ENCODE peak calls at places on chromosomes 4 and X, in seven cellular contexts. One of them, this sample, is unnamed. For H3K9me3, the result is how much of the 10 kb centered on the place peaks cover.

GRCh38 chrX:118373538-118373937 is 27.6 kb downstream of the WDR44 start:
- DNase-seq in endothelial cell of umbilical vein: no peak
- DNase-seq in CD4-positive, alpha-beta T cell: no peak
- DNase-seq in left ventricle myocardium inferior: no peak
- DNase-seq in OCI-LY7: no peak
- DNase-seq in pancreas: no peak
- DNase-seq in GM23248: peak
- DNase-seq in this sample: no peak

GRCh38 chrX:109740076-109740809 is 7.2 kb upstream of the ACSL4 start:
- DNase-seq in endothelial cell of umbilical vein: no peak
- DNase-seq in CD4-positive, alpha-beta T cell: no peak
- DNase-seq in left ventricle myocardium inferior: no peak
- DNase-seq in OCI-LY7: no peak
- DNase-seq in pancreas: no peak
- DNase-seq in GM23248: peak
- DNase-seq in this sample: no peak

GRCh38 chr4:97910005-97910404 is 233.3 kb downstream of the STPG2 start:
- DNase-seq in endothelial cell of umbilical vein: no peak
- DNase-seq in CD4-positive, alpha-beta T cell: no peak
- DNase-seq in left ventricle myocardium inferior: no peak
- DNase-seq in OCI-LY7: peak
- DNase-seq in pancreas: no peak
- DNase-seq in GM23248: no peak
- DNase-seq in this sample: no peak

GRCh38 chr4:71141125-71141524 is 147.7 kb downstream of the DCK start:
- DNase-seq in endothelial cell of umbilical vein: no peak
- DNase-seq in CD4-positive, alpha-beta T cell: no peak
- DNase-seq in left ventricle myocardium inferior: no peak
- DNase-seq in OCI-LY7: no peak
- DNase-seq in pancreas: no peak
- DNase-seq in GM23248: no peak
- DNase-seq in this sample: no peak

GRCh38 chr4:38489924-38490639 is 173.9 kb upstream of the KLF3 start:
- DNase-seq in endothelial cell of umbilical vein: no peak
- DNase-seq in CD4-positive, alpha-beta T cell: no peak
- DNase-seq in left ventricle myocardium inferior: no peak
- DNase-seq in OCI-LY7: no peak
- DNase-seq in pancreas: no peak
- DNase-seq in GM23248: peak
- DNase-seq in this sample: no peak

GRCh38 chrX:50988649-50989048 is 78.1 kb downstream of the BMP15 start:
- DNase-seq in endothelial cell of umbilical vein: peak
- DNase-seq in CD4-positive, alpha-beta T cell: no peak
- DNase-seq in left ventricle myocardium inferior: no peak
- DNase-seq in OCI-LY7: peak
- DNase-seq in pancreas: no peak
- DNase-seq in GM23248: peak
- DNase-seq in this sample: no peak

GRCh38 chr4:17667653-17668201 is 53.3 kb downstream of the MED28 start:
- DNase-seq in endothelial cell of umbilical vein: no peak
- DNase-seq in CD4-positive, alpha-beta T cell: no peak
- DNase-seq in left ventricle myocardium inferior: no peak
- DNase-seq in OCI-LY7: peak
- DNase-seq in pancreas: no peak
- DNase-seq in GM23248: no peak
- DNase-seq in this sample: no peak

GRCh38 chr4:113384600-113384999 is 335.1 kb downstream of the ANK2 start:
- DNase-seq in endothelial cell of umbilical vein: peak
- DNase-seq in CD4-positive, alpha-beta T cell: no peak
- DNase-seq in left ventricle myocardium inferior: no peak
- DNase-seq in OCI-LY7: no peak
- DNase-seq in pancreas: no peak
- DNase-seq in GM23248: peak
- DNase-seq in this sample: no peak

GRCh38 chr4:19645589-19645988 is 606.1 kb upstream of the SLIT2 start:
- DNase-seq in endothelial cell of umbilical vein: no peak
- DNase-seq in CD4-positive, alpha-beta T cell: no peak
- DNase-seq in left ventricle myocardium inferior: no peak
- DNase-seq in OCI-LY7: no peak
- DNase-seq in pancreas: no peak
- DNase-seq in GM23248: no peak
- DNase-seq in this sample: no peak

GRCh38 chr4:128635939-128636551 is 173.5 kb upstream of the JADE1 start:
- DNase-seq in endothelial cell of umbilical vein: no peak
- DNase-seq in CD4-positive, alpha-beta T cell: no peak
- DNase-seq in left ventricle myocardium inferior: no peak
- DNase-seq in OCI-LY7: no peak
- DNase-seq in pancreas: no peak
- DNase-seq in GM23248: peak
- DNase-seq in this sample: no peak

GRCh38 chr4:137203601-137204000 is 328.7 kb downstream of the PCDH18 start:
- DNase-seq in endothelial cell of umbilical vein: no peak
- DNase-seq in CD4-positive, alpha-beta T cell: no peak
- DNase-seq in left ventricle myocardium inferior: no peak
- DNase-seq in OCI-LY7: no peak
- DNase-seq in pancreas: no peak
- DNase-seq in GM23248: peak
- DNase-seq in this sample: no peak

GRCh38 chrX:154780968-154781367 is 18.3 kb downstream of the DKC1 start:
- DNase-seq in endothelial cell of umbilical vein: no peak
- DNase-seq in CD4-positive, alpha-beta T cell: no peak
- DNase-seq in left ventricle myocardium inferior: no peak
- DNase-seq in OCI-LY7: no peak
- DNase-seq in pancreas: no peak
- DNase-seq in GM23248: no peak
- DNase-seq in this sample: no peak

GRCh38 chrX:154779261-154779660 is 16.6 kb downstream of the DKC1 start:
- DNase-seq in endothelial cell of umbilical vein: no peak
- DNase-seq in CD4-positive, alpha-beta T cell: no peak
- DNase-seq in left ventricle myocardium inferior: no peak
- DNase-seq in OCI-LY7: no peak
- DNase-seq in pancreas: no peak
- DNase-seq in GM23248: peak
- DNase-seq in this sample: no peak

GRCh38 chrX:154774622-154775021 is 12.0 kb downstream of the DKC1 start:
- DNase-seq in endothelial cell of umbilical vein: no peak
- DNase-seq in CD4-positive, alpha-beta T cell: no peak
- DNase-seq in left ventricle myocardium inferior: no peak
- DNase-seq in OCI-LY7: no peak
- DNase-seq in pancreas: no peak
- DNase-seq in GM23248: no peak
- DNase-seq in this sample: no peak

GRCh38 chrX:154775611-154776349 is 13.1 kb downstream of the DKC1 start:
- DNase-seq in endothelial cell of umbilical vein: no peak
- DNase-seq in CD4-positive, alpha-beta T cell: no peak
- DNase-seq in left ventricle myocardium inferior: peak
- DNase-seq in OCI-LY7: no peak
- DNase-seq in pancreas: no peak
- DNase-seq in GM23248: peak
- DNase-seq in this sample: no peak

GRCh38 chrX:154776753-154777152 is 14.1 kb downstream of the DKC1 start:
- DNase-seq in endothelial cell of umbilical vein: no peak
- DNase-seq in CD4-positive, alpha-beta T cell: no peak
- DNase-seq in left ventricle myocardium inferior: no peak
- DNase-seq in OCI-LY7: no peak
- DNase-seq in pancreas: no peak
- DNase-seq in GM23248: no peak
- DNase-seq in this sample: no peak
- H3K9me3 ChIP-seq in endothelial cell of umbilical vein: under half
- H3K9me3 ChIP-seq in CD4-positive, alpha-beta T cell: under half
- H3K9me3 ChIP-seq in left ventricle myocardium inferior: under half
- H3K9me3 ChIP-seq in OCI-LY7: under half
- H3K9me3 ChIP-seq in pancreas: under half
- H3K9me3 ChIP-seq in GM23248: under half
- H3K9me3 ChIP-seq in this sample: under half

GRCh38 chr4:373062-373839 is 35.6 kb downstream of the ZNF141 start:
- DNase-seq in endothelial cell of umbilical vein: no peak
- DNase-seq in CD4-positive, alpha-beta T cell: no peak
- DNase-seq in left ventricle myocardium inferior: no peak
- DNase-seq in OCI-LY7: no peak
- DNase-seq in pancreas: no peak
- DNase-seq in GM23248: no peak
- DNase-seq in this sample: no peak
- H3K9me3 ChIP-seq in endothelial cell of umbilical vein: under half
- H3K9me3 ChIP-seq in CD4-positive, alpha-beta T cell: half or more
- H3K9me3 ChIP-seq in left ventricle myocardium inferior: half or more
- H3K9me3 ChIP-seq in OCI-LY7: half or more
- H3K9me3 ChIP-seq in pancreas: under half
- H3K9me3 ChIP-seq in GM23248: under half
- H3K9me3 ChIP-seq in this sample: half or more

GRCh38 chr4:190019023-190019858 is 7.8 kb downstream of the FRG2 start:
- DNase-seq in endothelial cell of umbilical vein: no peak
- DNase-seq in CD4-positive, alpha-beta T cell: no peak
- DNase-seq in left ventricle myocardium inferior: no peak
- DNase-seq in OCI-LY7: no peak
- DNase-seq in pancreas: no peak
- DNase-seq in GM23248: peak
- DNase-seq in this sample: no peak

GRCh38 chr4:190016369-190017289 is 10.4 kb downstream of the FRG2 start:
- DNase-seq in endothelial cell of umbilical vein: no peak
- DNase-seq in CD4-positive, alpha-beta T cell: no peak
- DNase-seq in left ventricle myocardium inferior: no peak
- DNase-seq in OCI-LY7: no peak
- DNase-seq in pancreas: no peak
- DNase-seq in GM23248: no peak
- DNase-seq in this sample: no peak

GRCh38 chr4:190018201-190018920 is 8.7 kb downstream of the FRG2 start:
- DNase-seq in endothelial cell of umbilical vein: no peak
- DNase-seq in CD4-positive, alpha-beta T cell: no peak
- DNase-seq in left ventricle myocardium inferior: no peak
- DNase-seq in OCI-LY7: no peak
- DNase-seq in pancreas: no peak
- DNase-seq in GM23248: no peak
- DNase-seq in this sample: no peak

GRCh38 chr4:190015538-190016368 is 11.3 kb downstream of the FRG2 start:
- DNase-seq in endothelial cell of umbilical vein: no peak
- DNase-seq in CD4-positive, alpha-beta T cell: no peak
- DNase-seq in left ventricle myocardium inferior: no peak
- DNase-seq in OCI-LY7: no peak
- DNase-seq in pancreas: no peak
- DNase-seq in GM23248: peak
- DNase-seq in this sample: no peak

GRCh38 chr4:190017357-190018200 is 9.5 kb downstream of the FRG2 start:
- DNase-seq in endothelial cell of umbilical vein: no peak
- DNase-seq in CD4-positive, alpha-beta T cell: no peak
- DNase-seq in left ventricle myocardium inferior: no peak
- DNase-seq in OCI-LY7: no peak
- DNase-seq in pancreas: no peak
- DNase-seq in GM23248: peak
- DNase-seq in this sample: no peak
- H3K9me3 ChIP-seq in endothelial cell of umbilical vein: under half
- H3K9me3 ChIP-seq in CD4-positive, alpha-beta T cell: under half
- H3K9me3 ChIP-seq in left ventricle myocardium inferior: under half
- H3K9me3 ChIP-seq in OCI-LY7: under half
- H3K9me3 ChIP-seq in pancreas: under half
- H3K9me3 ChIP-seq in GM23248: under half
- H3K9me3 ChIP-seq in this sample: under half

GRCh38 chrX:130834830-130835229 is 68.2 kb downstream of the ENOX2 start:
- DNase-seq in endothelial cell of umbilical vein: no peak
- DNase-seq in CD4-positive, alpha-beta T cell: no peak
- DNase-seq in left ventricle myocardium inferior: no peak
- DNase-seq in OCI-LY7: no peak
- DNase-seq in pancreas: no peak
- DNase-seq in GM23248: no peak
- DNase-seq in this sample: no peak
- H3K9me3 ChIP-seq in endothelial cell of umbilical vein: under half
- H3K9me3 ChIP-seq in CD4-positive, alpha-beta T cell: under half
- H3K9me3 ChIP-seq in left ventricle myocardium inferior: under half
- H3K9me3 ChIP-seq in OCI-LY7: under half
- H3K9me3 ChIP-seq in pancreas: under half
- H3K9me3 ChIP-seq in GM23248: under half
- H3K9me3 ChIP-seq in this sample: under half

GRCh38 chrX:76796311-76796710 is 368.8 kb downstream of the MAGEE1 start:
- DNase-seq in endothelial cell of umbilical vein: no peak
- DNase-seq in CD4-positive, alpha-beta T cell: no peak
- DNase-seq in left ventricle myocardium inferior: no peak
- DNase-seq in OCI-LY7: no peak
- DNase-seq in pancreas: no peak
- DNase-seq in GM23248: no peak
- DNase-seq in this sample: no peak
- H3K9me3 ChIP-seq in endothelial cell of umbilical vein: under half
- H3K9me3 ChIP-seq in CD4-positive, alpha-beta T cell: under half
- H3K9me3 ChIP-seq in left ventricle myocardium inferior: under half
- H3K9me3 ChIP-seq in OCI-LY7: under half
- H3K9me3 ChIP-seq in pancreas: under half
- H3K9me3 ChIP-seq in GM23248: under half
- H3K9me3 ChIP-seq in this sample: under half

This sample was measured in T-helper 17 cell.